ENCODE peak calls at places on chromosomes 16 and 17, in eight cellular contexts. One of them, this sample, is unnamed.

GRCh38 chr17:64091116-64091515 is 38.8 kb downstream of the ERN1 start:
- DNase-seq in thoracic aorta: no peak
- DNase-seq in activated naive CD8-positive, alpha-beta T cell treated with anti-CD3 and anti-CD28 coated beads, Interleukin-2, amount 50 U/mL, for 24 hours: no peak
- DNase-seq in NCI-H510A treated with DMSO at 0.1 percent for 48 hours: no peak
- DNase-seq in osteocyte: no peak
- DNase-seq in activated CD4-positive, alpha-beta T cell treated with anti-CD3 and anti-CD28 coated beads, Interleukin-2, amount 50 U/mL, for 4 hours: no peak
- DNase-seq in NCI-H1092: no peak
- DNase-seq in GM12892: no peak
- DNase-seq in this sample: no peak

GRCh38 chr17:51150932-51151331 is 2.4 kb upstream of the NME1 start:
- DNase-seq in NCI-H1092: no peak
- DNase-seq in thoracic aorta: no peak
- DNase-seq in activated CD4-positive, alpha-beta T cell treated with anti-CD3 and anti-CD28 coated beads, Interleukin-2, amount 50 U/mL, for 4 hours: no peak
- DNase-seq in activated naive CD8-positive, alpha-beta T cell treated with anti-CD3 and anti-CD28 coated beads, Interleukin-2, amount 50 U/mL, for 24 hours: no peak
- DNase-seq in osteocyte: no peak
- DNase-seq in NCI-H510A treated with DMSO at 0.1 percent for 48 hours: no peak
- DNase-seq in GM12892: no peak
- DNase-seq in this sample: no peak

GRCh38 chr17:45907720-45908395 is 13.5 kb downstream of the MAPT start:
- DNase-seq in activated CD4-positive, alpha-beta T cell treated with anti-CD3 and anti-CD28 coated beads, Interleukin-2, amount 50 U/mL, for 4 hours: no peak
- DNase-seq in osteocyte: no peak
- DNase-seq in thoracic aorta: no peak
- DNase-seq in NCI-H510A treated with DMSO at 0.1 percent for 48 hours: peak
- DNase-seq in NCI-H1092: peak
- DNase-seq in GM12892: no peak
- DNase-seq in activated naive CD8-positive, alpha-beta T cell treated with anti-CD3 and anti-CD28 coated beads, Interleukin-2, amount 50 U/mL, for 24 hours: no peak
- DNase-seq in this sample: no peak

GRCh38 chr17:46868689-46869187 is 17.4 kb downstream of the WNT9B start:
- DNase-seq in NCI-H1092: no peak
- DNase-seq in osteocyte: no peak
- DNase-seq in activated CD4-positive, alpha-beta T cell treated with anti-CD3 and anti-CD28 coated beads, Interleukin-2, amount 50 U/mL, for 4 hours: no peak
- DNase-seq in NCI-H510A treated with DMSO at 0.1 percent for 48 hours: no peak
- DNase-seq in thoracic aorta: no peak
- DNase-seq in activated naive CD8-positive, alpha-beta T cell treated with anti-CD3 and anti-CD28 coated beads, Interleukin-2, amount 50 U/mL, for 24 hours: no peak
- DNase-seq in GM12892: no peak
- DNase-seq in this sample: no peak

GRCh38 chr17:16933317-16934132 is 38.4 kb downstream of the TNFRSF13B start:
- DNase-seq in NCI-H510A treated with DMSO at 0.1 percent for 48 hours: no peak
- DNase-seq in thoracic aorta: no peak
- DNase-seq in osteocyte: no peak
- DNase-seq in GM12892: no peak
- DNase-seq in NCI-H1092: no peak
- DNase-seq in activated naive CD8-positive, alpha-beta T cell treated with anti-CD3 and anti-CD28 coated beads, Interleukin-2, amount 50 U/mL, for 24 hours: no peak
- DNase-seq in activated CD4-positive, alpha-beta T cell treated with anti-CD3 and anti-CD28 coated beads, Interleukin-2, amount 50 U/mL, for 4 hours: no peak
- DNase-seq in this sample: no peak

GRCh38 chr16:68275611-68276191 is 11.4 kb downstream of the SLC7A6 start:
- DNase-seq in activated naive CD8-positive, alpha-beta T cell treated with anti-CD3 and anti-CD28 coated beads, Interleukin-2, amount 50 U/mL, for 24 hours: no peak
- DNase-seq in GM12892: peak
- DNase-seq in thoracic aorta: no peak
- DNase-seq in osteocyte: no peak
- DNase-seq in activated CD4-positive, alpha-beta T cell treated with anti-CD3 and anti-CD28 coated beads, Interleukin-2, amount 50 U/mL, for 4 hours: no peak
- DNase-seq in NCI-H510A treated with DMSO at 0.1 percent for 48 hours: peak
- DNase-seq in NCI-H1092: no peak
- DNase-seq in this sample: no peak

GRCh38 chr17:57035971-57036481 is 49.0 kb upstream of the AKAP1 start:
- DNase-seq in activated naive CD8-positive, alpha-beta T cell treated with anti-CD3 and anti-CD28 coated beads, Interleukin-2, amount 50 U/mL, for 24 hours: no peak
- DNase-seq in thoracic aorta: no peak
- DNase-seq in osteocyte: no peak
- DNase-seq in NCI-H1092: peak
- DNase-seq in NCI-H510A treated with DMSO at 0.1 percent for 48 hours: peak
- DNase-seq in GM12892: no peak
- DNase-seq in activated CD4-positive, alpha-beta T cell treated with anti-CD3 and anti-CD28 coated beads, Interleukin-2, amount 50 U/mL, for 4 hours: no peak
- DNase-seq in this sample: no peak

GRCh38 chr16:11796227-11797165 is 562 bp downstream of the ZC3H7A start:
- DNase-seq in activated naive CD8-positive, alpha-beta T cell treated with anti-CD3 and anti-CD28 coated beads, Interleukin-2, amount 50 U/mL, for 24 hours: no peak
- DNase-seq in GM12892: no peak
- DNase-seq in NCI-H1092: no peak
- DNase-seq in activated CD4-positive, alpha-beta T cell treated with anti-CD3 and anti-CD28 coated beads, Interleukin-2, amount 50 U/mL, for 4 hours: peak
- DNase-seq in osteocyte: peak
- DNase-seq in NCI-H510A treated with DMSO at 0.1 percent for 48 hours: no peak
- DNase-seq in thoracic aorta: no peak
- DNase-seq in this sample: peak

GRCh38 chr16:30953511-30954124 is 3.9 kb upstream of the SETD1A start:
- DNase-seq in activated CD4-positive, alpha-beta T cell treated with anti-CD3 and anti-CD28 coated beads, Interleukin-2, amount 50 U/mL, for 4 hours: peak
- DNase-seq in activated naive CD8-positive, alpha-beta T cell treated with anti-CD3 and anti-CD28 coated beads, Interleukin-2, amount 50 U/mL, for 24 hours: peak
- DNase-seq in osteocyte: no peak
- DNase-seq in GM12892: no peak
- DNase-seq in NCI-H1092: peak
- DNase-seq in thoracic aorta: no peak
- DNase-seq in NCI-H510A treated with DMSO at 0.1 percent for 48 hours: peak
- DNase-seq in this sample: peak

GRCh38 chr17:27354491-27355081 is 60.7 kb downstream of the WSB1 start:
- DNase-seq in GM12892: no peak
- DNase-seq in activated naive CD8-positive, alpha-beta T cell treated with anti-CD3 and anti-CD28 coated beads, Interleukin-2, amount 50 U/mL, for 24 hours: no peak
- DNase-seq in NCI-H1092: no peak
- DNase-seq in NCI-H510A treated with DMSO at 0.1 percent for 48 hours: no peak
- DNase-seq in osteocyte: no peak
- DNase-seq in thoracic aorta: no peak
- DNase-seq in activated CD4-positive, alpha-beta T cell treated with anti-CD3 and anti-CD28 coated beads, Interleukin-2, amount 50 U/mL, for 4 hours: no peak
- DNase-seq in this sample: no peak

GRCh38 chr16:30394603-30395154 is 541 bp upstream of the ZNF48 start:
- DNase-seq in GM12892: no peak
- DNase-seq in NCI-H1092: no peak
- DNase-seq in activated naive CD8-positive, alpha-beta T cell treated with anti-CD3 and anti-CD28 coated beads, Interleukin-2, amount 50 U/mL, for 24 hours: no peak
- DNase-seq in NCI-H510A treated with DMSO at 0.1 percent for 48 hours: peak
- DNase-seq in osteocyte: peak
- DNase-seq in activated CD4-positive, alpha-beta T cell treated with anti-CD3 and anti-CD28 coated beads, Interleukin-2, amount 50 U/mL, for 4 hours: no peak
- DNase-seq in thoracic aorta: no peak
- DNase-seq in this sample: no peak

GRCh38 chr16:80369559-80369958 is 171.2 kb upstream of the DYNLRB2 start:
- DNase-seq in thoracic aorta: no peak
- DNase-seq in activated CD4-positive, alpha-beta T cell treated with anti-CD3 and anti-CD28 coated beads, Interleukin-2, amount 50 U/mL, for 4 hours: no peak
- DNase-seq in activated naive CD8-positive, alpha-beta T cell treated with anti-CD3 and anti-CD28 coated beads, Interleukin-2, amount 50 U/mL, for 24 hours: no peak
- DNase-seq in osteocyte: peak
- DNase-seq in NCI-H1092: no peak
- DNase-seq in GM12892: no peak
- DNase-seq in NCI-H510A treated with DMSO at 0.1 percent for 48 hours: peak
- DNase-seq in this sample: no peak